ENCODE peak calls at places on chromosome 14, in five cellular contexts. D is Right ventricle myocardium superior, E is iPS-NIHi11, Q is globus pallidus, S is LHCN-M2. N is an unnamed sample.

GRCh38 chr14:61621444-61621843 is 73.9 kb upstream of the HIF1A start:
- DNase-seq in D (no peak), S (no peak), E (no peak), Q (no peak), N (no peak)

GRCh38 chr14:104954746-104955395 is 23.3 kb downstream of the AHNAK2 start:
- DNase-seq in S (no peak), Q (no peak), E (no peak), D (no peak), N (no peak)

GRCh38 chr14:74548881-74549280 is 55.3 kb downstream of the ISCA2 start:
- DNase-seq in S (peak), D (peak), E (no peak), Q (no peak), N (no peak)

GRCh38 chr14:89315493-89316456 is 101.3 kb downstream of the FOXN3 start:
- DNase-seq in E (no peak), S (no peak), D (no peak), Q (peak), N (peak)

GRCh38 chr14:70905316-70905715 is 1.9 kb upstream of the PCNX1 start:
- DNase-seq in D (peak), Q (no peak), S (peak), E (no peak), N (no peak)

GRCh38 chr14:80946797-80947196 is 5.3 kb upstream of the CEP128 start:
- DNase-seq in D (no peak), Q (no peak), S (no peak), E (no peak), N (no peak)

GRCh38 chr14:39762576-39763401 is 330.6 kb upstream of the FBXO33 start:
- DNase-seq in E (no peak), D (no peak), Q (peak), S (no peak), N (peak)

GRCh38 chr14:105627701-105628100 is 101.3 kb downstream of the TMEM121 start:
- DNase-seq in Q (no peak), E (no peak), S (no peak), D (no peak), N (no peak)

GRCh38 chr14:59130472-59130871 is 58.0 kb upstream of the DAAM1 start:
- DNase-seq in D (peak), S (no peak), Q (no peak), E (no peak), N (no peak)